ENCODE peak calls at places on chromosomes 11 and 22, in seven cellular contexts. I, Z, W, K, L, H and B are unnamed samples.

GRCh38 chr11:587978-588380 is 11.7 kb downstream of the PHRF1 start:
- DNase-seq in I (no peak), Z (no peak), W (no peak), K (no peak), L (peak; percentile 93), H (peak; percentile 61), B (peak; percentile 58)

GRCh38 chr22:46634011-46634699 is 14.0 kb downstream of the GRAMD4 start:
- DNase-seq in I (no peak), Z (no peak), W (no peak), K (no peak), L (no peak), H (no peak), B (no peak)

GRCh38 chr11:126352934-126353801 is 2.3 kb upstream of the ST3GAL4 start:
- DNase-seq in I (peak; percentile 82), Z (no peak), W (no peak), K (no peak), L (no peak), H (no peak), B (no peak)

GRCh38 chr11:124297921-124298320 is 15.8 kb downstream of the OR8D1 start:
- DNase-seq in I (no peak), Z (no peak), W (no peak), K (no peak), L (no peak), H (no peak), B (no peak)

GRCh38 chr11:118358071-118358470 is 1.3 kb upstream of the UBE4A start:
- DNase-seq in I (no peak), Z (no peak), W (no peak), K (no peak), L (no peak), H (no peak), B (no peak)

GRCh38 chr22:42114721-42115120 is 15.9 kb downstream of the CYP2D6 start:
- DNase-seq in I (no peak), Z (no peak), W (no peak), K (no peak), L (peak; percentile 80), H (no peak), B (no peak)

GRCh38 chr22:24244144-24244787 is 616 bp downstream of the GGT5 start:
- DNase-seq in I (no peak), Z (no peak), W (peak; percentile 75), K (no peak), L (no peak), H (peak; percentile 68), B (peak; percentile 61)

GRCh38 chr11:78417175-78417887 is at the start of gene GAB2:
- DNase-seq in I (no peak), Z (peak; percentile 51), W (peak; percentile 75), K (no peak), L (peak; percentile 57), H (no peak), B (no peak)

GRCh38 chr22:37776639-37777005 is 31.1 kb upstream of the GCAT start:
- DNase-seq in I (no peak), Z (no peak), W (no peak), K (no peak), L (no peak), H (no peak), B (no peak)

GRCh38 chr11:35040221-35040942 is 98.6 kb upstream of the CD44 start:
- DNase-seq in I (peak; percentile 96), Z (no peak), W (no peak), K (no peak), L (no peak), H (no peak), B (no peak)

GRCh38 chr11:113550179-113550578 is 75.0 kb upstream of the DRD2 start:
- DNase-seq in I (no peak), Z (no peak), W (no peak), K (no peak), L (no peak), H (no peak), B (no peak)

GRCh38 chr11:8389034-8389996 is 125.6 kb upstream of the LMO1 start:
- DNase-seq in I (no peak), Z (peak; percentile 42), W (no peak), K (no peak), L (peak; percentile 11), H (no peak), B (no peak)

GRCh38 chr11:37313266-37313665 is 715.2 kb upstream of the RAG2 start:
- DNase-seq in I (no peak), Z (no peak), W (no peak), K (no peak), L (no peak), H (no peak), B (no peak)

GRCh38 chr11:57475191-57475590 is 14.9 kb downstream of the RTN4RL2 start:
- DNase-seq in I (no peak), Z (no peak), W (no peak), K (no peak), L (no peak), H (no peak), B (no peak)

GRCh38 chr11:109864161-109864661 is 229.0 kb upstream of the ZC3H12C start:
- DNase-seq in I (no peak), Z (no peak), W (no peak), K (no peak), L (peak; percentile 8), H (no peak), B (no peak)

GRCh38 chr11:31106963-31107576 is 262.5 kb downstream of the DCDC1 start:
- DNase-seq in I (peak; percentile 42), Z (peak; percentile 72), W (no peak), K (no peak), L (peak; percentile 73), H (peak; percentile 34), B (peak; percentile 17)

GRCh38 chr22:46202897-46203589 is 47.0 kb downstream of the CDPF1 start:
- DNase-seq in I (no peak), Z (no peak), W (no peak), K (no peak), L (peak; percentile 51), H (no peak), B (no peak)

GRCh38 chr11:46450846-46451470 is 59.4 kb upstream of the CHRM4 start:
- DNase-seq in I (no peak), Z (no peak), W (no peak), K (no peak), L (no peak), H (no peak), B (no peak)

GRCh38 chr11:114354076-114354475 is 46.2 kb downstream of the C11orf71 start:
- DNase-seq in I (peak; percentile 75), Z (no peak), W (no peak), K (no peak), L (no peak), H (no peak), B (no peak)

GRCh38 chr11:121555172-121555571 is 102.4 kb upstream of the SORL1-AS1 start:
- DNase-seq in I (no peak), Z (no peak), W (no peak), K (no peak), L (no peak), H (no peak), B (no peak)

GRCh38 chr22:45553333-45554039 is 50.8 kb downstream of the FBLN1 start:
- DNase-seq in I (peak; percentile 35), Z (peak; percentile 68), W (peak; percentile 96), K (peak; percentile 90), L (peak; percentile 87), H (peak; percentile 75), B (peak; percentile 86)

GRCh38 chr11:45511566-45511965 is 153.9 kb downstream of the CHST1 start:
- DNase-seq in I (no peak), Z (no peak), W (peak; percentile 46), K (no peak), L (no peak), H (no peak), B (no peak)

GRCh38 chr11:70281114-70281729 is 10.7 kb downstream of the PPFIA1 start:
- DNase-seq in I (no peak), Z (no peak), W (no peak), K (peak; percentile 79), L (no peak), H (peak; percentile 50), B (no peak)
- TF ChIP-seq CTCF in I (no peak), Z (no peak), W (no peak), K (no peak), L (no peak), H (no peak), B (no peak)

GRCh38 chr11:29263971-29264682 is 752.7 kb downstream of the KCNA4 start:
- DNase-seq in I (no peak), Z (no peak), W (no peak), K (no peak), L (no peak), H (no peak), B (no peak)

GRCh38 chr11:29271616-29272015 is 745.2 kb downstream of the KCNA4 start:
- DNase-seq in I (no peak), Z (no peak), W (no peak), K (no peak), L (no peak), H (no peak), B (no peak)

GRCh38 chr11:29272019-29272654 is 744.7 kb downstream of the KCNA4 start:
- DNase-seq in I (no peak), Z (no peak), W (no peak), K (no peak), L (no peak), H (no peak), B (no peak)

GRCh38 chr11:29268733-29269132 is 748.1 kb downstream of the KCNA4 start:
- DNase-seq in I (no peak), Z (no peak), W (no peak), K (no peak), L (peak; percentile 12), H (no peak), B (no peak)
- H3K27ac ChIP-seq in I (no peak overlapping the region), Z (no peak overlapping the region), W (no peak overlapping the region), K (no peak overlapping the region), L (no peak overlapping the region), H (no peak overlapping the region), B (no peak overlapping the region)

DNA sequence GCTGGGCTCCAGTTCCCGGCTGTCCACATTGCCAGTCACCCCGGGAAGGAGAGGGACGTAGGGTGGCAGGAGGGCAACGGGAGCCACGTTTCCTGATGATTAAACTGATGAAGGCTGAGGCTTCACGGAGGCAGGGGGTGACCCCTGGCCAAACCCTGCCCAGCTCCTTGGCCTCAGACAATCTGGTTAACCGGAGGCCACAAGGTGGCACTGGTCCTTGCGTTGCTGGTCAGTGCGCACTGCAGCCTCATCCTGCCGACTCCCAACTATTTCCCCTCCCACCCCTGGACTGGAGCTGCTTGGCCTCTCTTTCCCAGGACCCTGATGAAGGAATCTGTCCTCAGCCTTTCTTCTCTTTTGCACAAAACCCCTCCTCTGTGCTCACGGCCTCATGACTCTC is 75.3 kb downstream of the PDE2A start:
- DNase-seq in I (no peak), Z (peak; percentile 52), W (no peak), K (peak; percentile 81), L (peak; percentile 54), H (peak; percentile 72), B (peak; percentile 70)
- TF ChIP-seq CTCF in I (peak; percentile 48), Z (peak; percentile 36), W (peak; percentile 45), K (peak; percentile 71), L (peak; percentile 50), H (peak; percentile 55), B (peak; percentile 69)

DNA sequence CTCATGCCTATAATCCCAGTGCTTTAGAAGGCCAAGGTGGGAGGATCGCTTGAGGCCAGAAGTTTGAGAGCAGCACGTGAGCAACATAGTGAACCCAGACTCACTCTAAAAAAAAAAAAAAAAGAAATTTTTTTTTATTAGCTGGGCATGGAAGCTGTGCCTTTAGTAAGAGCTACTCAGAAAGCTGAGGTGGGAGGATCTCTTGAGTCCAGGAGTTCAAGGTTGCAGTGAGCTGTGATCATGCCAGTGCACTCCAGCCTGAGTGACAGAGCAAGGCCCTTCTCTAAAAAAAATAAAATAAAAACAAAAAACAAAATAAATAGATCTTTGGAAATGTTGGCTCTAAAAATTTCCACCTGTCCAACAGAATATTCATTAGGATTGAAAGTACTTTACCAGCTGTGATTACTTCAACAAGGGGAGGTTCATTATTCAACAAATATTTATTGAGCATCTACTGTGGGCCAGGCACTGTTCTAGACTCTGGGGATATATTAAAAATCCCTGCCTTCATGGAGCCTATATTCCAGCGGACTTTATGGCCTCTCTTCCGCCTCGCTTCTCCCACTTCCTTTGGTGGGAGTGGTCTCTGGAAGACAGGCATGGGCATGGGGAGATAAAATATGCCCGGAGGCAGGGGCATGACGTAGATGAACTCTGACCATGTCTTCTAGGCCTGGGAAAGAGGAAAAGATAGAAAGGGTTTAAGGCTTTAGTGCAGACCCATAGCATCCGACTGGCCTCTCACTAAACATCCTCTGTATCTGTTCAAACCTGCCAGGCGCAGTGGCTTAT is 47.9 kb downstream of the AHNAK start:
- DNase-seq in I (no peak), Z (no peak), W (no peak), K (no peak), L (no peak), H (no peak), B (no peak)
- H3K27ac ChIP-seq in I (no peak overlapping the region), Z (no peak overlapping the region), W (no peak overlapping the region), K (peak overlapping the region; percentile 83), L (no peak overlapping the region), H (no peak overlapping the region), B (peak overlapping the region; percentile 83)